ENCODE peak calls at places on chromosomes 13 and 19, in seven cellular contexts. R, C, O, H, V, E and Z are unnamed samples.

GRCh38 chr19:1291761-1292418 is 6.2 kb downstream of the EFNA2 start:
- DNase-seq in R (no peak), C (peak; percentile 70), O (no peak), H (no peak), V (no peak), E (no peak), Z (no peak)

GRCh38 chr13:44273991-44274810 is 99.4 kb upstream of the SERP2 start:
- DNase-seq in R (no peak), C (no peak), O (no peak), H (no peak), V (peak; percentile 72), E (no peak), Z (no peak)

GRCh38 chr19:39419003-39419402 is 6.5 kb downstream of the PLEKHG2 start:
- DNase-seq in R (no peak), C (no peak), O (no peak), H (no peak), V (no peak), E (no peak), Z (no peak)

GRCh38 chr13:79647518-79647917 is 166.6 kb downstream of the NDFIP2 start:
- DNase-seq in R (no peak), C (no peak), O (no peak), H (no peak), V (no peak), E (peak; percentile 94), Z (peak; percentile 46)

GRCh38 chr19:3710265-3710812 is 2.2 kb downstream of the TJP3 start:
- DNase-seq in R (no peak), C (peak; percentile 93), O (peak; percentile 40), H (no peak), V (no peak), E (no peak), Z (no peak)

GRCh38 chr13:51937320-51938290 is 73.6 kb downstream of the ATP7B start:
- DNase-seq in R (no peak), C (peak; percentile 31), O (no peak), H (no peak), V (no peak), E (no peak), Z (no peak)

GRCh38 chr13:113410472-113411201 is 42.7 kb downstream of the ADPRHL1 start:
- DNase-seq in R (peak; percentile 66), C (no peak), O (peak; percentile 87), H (no peak), V (no peak), E (no peak), Z (peak; percentile 25)

GRCh38 chr13:35225159-35225558 is 251.3 kb downstream of the MAB21L1 start:
- DNase-seq in R (no peak), C (no peak), O (no peak), H (peak; percentile 19), V (no peak), E (no peak), Z (no peak)

GRCh38 chr13:45728759-45729158 is 26.6 kb downstream of the CBY2 start:
- DNase-seq in R (no peak), C (no peak), O (no peak), H (peak; percentile 66), V (peak; percentile 7), E (no peak), Z (no peak)

GRCh38 chr19:4979211-4979807 is 10.4 kb downstream of the KDM4B start:
- DNase-seq in R (no peak), C (no peak), O (no peak), H (no peak), V (no peak), E (no peak), Z (no peak)

GRCh38 chr19:4977299-4978174 is 8.6 kb downstream of the KDM4B start:
- DNase-seq in R (no peak), C (no peak), O (peak; percentile 97), H (no peak), V (no peak), E (no peak), Z (no peak)

GRCh38 chr19:4974855-4975469 is 6.0 kb downstream of the KDM4B start:
- DNase-seq in R (no peak), C (no peak), O (no peak), H (no peak), V (no peak), E (no peak), Z (no peak)

GRCh38 chr19:4980087-4980486 is 11.2 kb downstream of the KDM4B start:
- DNase-seq in R (no peak), C (no peak), O (peak; percentile 68), H (no peak), V (no peak), E (no peak), Z (no peak)

DNA sequence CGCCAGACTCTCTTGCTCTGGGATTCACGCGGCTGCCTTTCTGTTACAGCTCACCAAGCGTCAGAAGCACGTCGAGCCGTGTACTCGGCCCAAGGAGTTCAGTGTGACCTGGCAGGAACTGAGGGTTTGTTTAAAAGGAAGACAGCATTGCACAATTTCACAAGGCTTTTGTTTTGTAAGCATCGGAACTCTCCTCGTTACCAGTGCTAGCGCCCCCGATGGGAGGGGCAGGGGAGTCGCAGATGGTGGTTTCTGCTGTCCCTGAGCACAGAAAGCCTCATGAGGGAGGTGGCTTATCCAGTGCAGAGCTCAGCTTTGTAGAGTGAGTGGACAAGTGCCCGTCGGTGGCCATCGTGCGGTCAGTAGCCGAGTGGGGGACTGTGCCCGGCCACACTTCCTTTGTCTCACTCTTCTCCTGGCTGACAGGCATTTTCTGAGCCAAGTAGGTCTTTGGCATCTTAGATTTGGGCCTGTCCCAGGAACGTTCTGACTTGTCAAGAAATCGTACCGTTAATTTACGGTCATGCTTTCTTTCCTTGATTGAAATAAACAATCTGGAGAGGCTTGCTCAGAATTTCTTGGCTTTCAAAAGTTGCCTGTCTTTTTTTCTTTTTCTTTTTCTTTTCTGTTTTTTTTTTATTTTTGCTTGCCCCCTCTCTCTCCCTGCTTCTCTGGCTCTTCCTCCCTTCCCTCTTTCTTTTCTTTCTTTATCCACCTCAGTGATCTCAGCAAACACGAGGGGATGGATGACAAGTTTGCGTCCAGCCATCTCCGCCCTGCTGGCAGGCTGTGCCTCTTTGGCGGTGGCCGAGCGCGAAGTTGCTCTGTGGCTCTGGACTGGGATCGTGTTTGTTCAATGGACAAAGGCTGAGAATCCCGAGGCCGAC is 7.7 kb downstream of the KDM4B start:
- DNase-seq in R (peak; percentile 59), C (peak; percentile 67), O (peak; percentile 93), H (peak; percentile 44), V (no peak), E (peak; percentile 69), Z (peak; percentile 87)
- TF ChIP-seq CTCF in R (peak; percentile 38), C (no peak), O (peak; percentile 78), H (peak; percentile 39), V (no peak), E (peak; percentile 62), Z (peak; percentile 63)

DNA sequence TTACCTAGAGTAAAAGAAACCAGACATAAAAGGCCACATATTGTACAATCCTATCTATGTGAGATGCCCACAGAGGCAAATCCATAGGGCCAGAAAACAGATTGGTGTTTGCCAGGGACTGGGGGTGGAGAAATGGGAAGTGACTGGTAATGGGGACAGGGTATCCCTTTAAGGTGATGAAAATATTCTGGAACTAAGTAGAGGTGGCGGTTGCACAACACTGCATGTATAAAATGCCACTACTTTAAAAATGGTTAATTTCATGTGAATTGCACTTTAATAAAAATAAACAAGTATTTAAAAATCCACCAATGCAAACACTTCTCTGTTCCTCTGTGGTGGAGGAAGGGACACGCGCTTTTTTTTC is 41.5 kb upstream of the KLF2 start:
- DNase-seq in R (no peak), C (no peak), O (no peak), H (no peak), V (no peak), E (no peak), Z (no peak)
- H3K4me3 ChIP-seq in R (peak overlapping the region; percentile 68), C (no peak overlapping the region), O (peak overlapping the region; percentile 40), H (no peak overlapping the region), V (no peak overlapping the region), E (no peak overlapping the region), Z (no peak overlapping the region)

GRCh38 chr19:49403404-49404187 is 15.5 kb downstream of the KASH5 start:
- DNase-seq in R (no peak), C (no peak), O (peak; percentile 16), H (peak; percentile 90), V (no peak), E (no peak), Z (no peak)
- TF ChIP-seq CTCF in R (no peak), C (no peak), O (no peak), H (no peak), V (no peak), E (no peak), Z (no peak)

DNA sequence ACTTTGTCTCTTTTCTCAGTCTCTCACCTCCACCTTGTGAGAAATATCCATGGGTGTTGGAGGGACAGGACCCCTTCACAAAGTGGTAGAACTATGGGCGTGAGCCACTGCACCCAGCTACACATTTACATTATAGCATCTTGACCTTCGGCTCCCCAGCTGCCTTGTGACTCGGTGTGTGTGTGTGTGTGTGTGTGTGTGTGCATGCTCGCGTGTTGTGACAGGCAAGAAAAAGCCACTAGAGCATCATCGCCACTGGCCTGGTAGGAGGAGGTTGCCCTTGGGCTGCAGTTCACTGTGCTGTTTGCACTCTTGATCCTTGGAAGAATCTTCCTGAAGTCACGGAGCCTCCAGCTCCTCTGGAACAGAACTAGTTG is 13.7 kb upstream of the ZNF888 start:
- DNase-seq in R (no peak), C (no peak), O (no peak), H (no peak), V (no peak), E (no peak), Z (no peak)
- H3K4me3 ChIP-seq in R (no peak overlapping the region), C (no peak overlapping the region), O (no peak overlapping the region), H (no peak overlapping the region), V (no peak overlapping the region), E (no peak overlapping the region), Z (no peak overlapping the region)

DNA sequence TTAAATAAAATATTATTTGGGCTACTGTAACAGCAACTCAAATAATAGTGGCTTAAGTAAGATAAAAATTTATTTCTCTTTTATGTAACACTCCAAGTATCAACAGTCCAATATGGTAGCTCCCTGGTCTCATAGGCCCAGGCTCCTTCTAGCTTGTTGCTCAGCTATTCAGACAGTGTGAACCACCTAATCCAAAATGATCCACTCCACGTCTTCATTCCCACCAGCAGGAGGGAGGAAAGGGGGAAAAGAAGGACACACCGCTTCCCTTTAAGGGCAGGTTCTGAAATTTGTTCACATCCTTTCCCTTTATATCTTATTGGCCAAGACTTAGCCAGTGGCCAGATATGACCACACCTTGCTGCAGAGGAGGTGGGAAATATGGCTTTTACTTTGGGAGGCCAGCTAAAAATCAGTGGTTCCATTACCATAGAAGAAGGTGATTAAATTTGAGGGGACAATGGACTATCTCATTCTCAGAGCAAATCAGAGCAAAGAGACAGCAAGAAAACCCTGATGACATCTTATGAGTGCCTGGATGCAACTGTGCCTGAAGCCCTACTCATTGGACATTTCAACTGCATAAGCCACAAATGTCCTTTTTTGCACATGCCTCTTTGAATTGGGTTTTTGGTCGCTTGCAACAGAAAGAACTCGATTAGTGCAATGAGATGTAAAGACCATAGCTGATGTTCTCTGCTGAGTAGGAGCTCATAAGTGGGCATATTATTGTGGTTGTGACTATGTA is 7.0 kb upstream of the EPOR start:
- DNase-seq in R (no peak), C (no peak), O (no peak), H (no peak), V (no peak), E (no peak), Z (no peak)
- TF ChIP-seq CTCF in R (no peak), C (no peak), O (no peak), H (no peak), V (no peak), E (no peak), Z (no peak)

GRCh38 chr13:36431204-36432105 is 840 bp upstream of the CCNA1 start:
- DNase-seq in R (no peak), C (no peak), O (no peak), H (peak; percentile 46), V (no peak), E (no peak), Z (no peak)
- H3K4me3 ChIP-seq in R (peak overlapping the region; percentile 80), C (no peak overlapping the region), O (peak overlapping the region; percentile 54), H (peak overlapping the region; percentile 87), V (no peak overlapping the region), E (peak overlapping the region; percentile 38), Z (peak overlapping the region; percentile 71)

GRCh38 chr19:56348289-56348877 is 33.7 kb upstream of the ZSCAN5A start:
- DNase-seq in R (no peak), C (no peak), O (no peak), H (peak; percentile 31), V (peak; percentile 29), E (no peak), Z (no peak)
- TF ChIP-seq CTCF in R (no peak), C (no peak), O (peak; percentile 41), H (peak; percentile 57), V (peak; percentile 55), E (peak; percentile 45), Z (peak; percentile 32)